ENCODE peak calls at places on chromosome 21, in nine cellular contexts. H is heart right ventricle, R is IMR-90, E is ovary, I is body of pancreas, K is Panc1, W is pancreas, Q is adipocyte, F is HAP-1. A is an unnamed sample.

GRCh38 chr21:35398366-35398982 is 349.4 kb upstream of the RUNX1 start:
- DNase-seq in H (no peak), R (peak; percentile 15), E (no peak), I (no peak), K (peak; percentile 24), W (no peak), Q (peak; percentile 58), F (no peak), A (no peak)

GRCh38 chr21:17931080-17931479 is 111.9 kb upstream of the C21orf91 start:
- DNase-seq in H (no peak), R (no peak), E (no peak), I (no peak), K (no peak), W (no peak), Q (no peak), F (no peak), A (peak; percentile 72)

GRCh38 chr21:45447821-45448220 is 42.9 kb downstream of the COL18A1 start:
- DNase-seq in H (no peak), R (no peak), E (no peak), I (no peak), K (no peak), W (no peak), Q (no peak), F (no peak), A (no peak)

GRCh38 chr21:14943636-14944035 is 121.2 kb downstream of the NRIP1 start:
- DNase-seq in H (no peak), R (peak; percentile 49), E (no peak), I (no peak), K (no peak), W (no peak), Q (peak; percentile 38), F (no peak), A (no peak)

GRCh38 chr21:46552274-46552673 is 52.6 kb downstream of the S100B start:
- DNase-seq in H (no peak), R (no peak), E (no peak), I (no peak), K (no peak), W (no peak), Q (no peak), F (no peak), A (no peak)

GRCh38 chr21:46050651-46051378 is 47.1 kb upstream of the COL6A2 start:
- DNase-seq in H (no peak), R (no peak), E (peak; percentile 42), I (no peak), K (no peak), W (no peak), Q (no peak), F (no peak), A (no peak)

GRCh38 chr21:43292041-43292865 is 123.4 kb downstream of the CRYAA start:
- DNase-seq in H (no peak), R (no peak), E (no peak), I (no peak), K (no peak), W (no peak), Q (no peak), F (no peak), A (no peak)

GRCh38 chr21:35326677-35327076 is 277.6 kb upstream of the RUNX1 start:
- DNase-seq in H (no peak), R (peak; percentile 18), E (no peak), I (no peak), K (no peak), W (no peak), Q (peak; percentile 16), F (no peak), A (no peak)

GRCh38 chr21:45341779-45342178 is 54.1 kb upstream of the POFUT2 start:
- DNase-seq in H (no peak), R (no peak), E (no peak), I (peak; percentile 50), K (no peak), W (no peak), Q (no peak), F (no peak), A (no peak)

GRCh38 chr21:32562915-32563314 is 22.4 kb downstream of the TCP10L start:
- DNase-seq in H (no peak), R (no peak), E (no peak), I (no peak), K (no peak), W (no peak), Q (no peak), F (no peak), A (no peak)

GRCh38 chr21:46142581-46143473 is 12.6 kb downstream of the FTCD start:
- DNase-seq in H (peak; percentile 11), R (no peak), E (peak; percentile 21), I (no peak), K (no peak), W (no peak), Q (no peak), F (no peak), A (no peak)

GRCh38 chr21:26912466-26912865 is 54.4 kb downstream of the ADAMTS5 start:
- DNase-seq in H (no peak), R (no peak), E (no peak), I (no peak), K (no peak), W (no peak), Q (no peak), F (peak; percentile 52), A (no peak)

GRCh38 chr21:44658913-44659595 is 1.3 kb downstream of the KRTAP12-3 start:
- DNase-seq in H (no peak), R (no peak), E (no peak), I (no peak), K (no peak), W (no peak), Q (no peak), F (no peak), A (no peak)

GRCh38 chr21:28944296-28944695 is 48.4 kb downstream of the LTN1 start:
- DNase-seq in H (no peak), R (peak; percentile 15), E (no peak), I (no peak), K (no peak), W (no peak), Q (peak; percentile 42), F (no peak), A (no peak)

GRCh38 chr21:26448751-26449150 is 124.3 kb downstream of the CYYR1 start:
- DNase-seq in H (no peak), R (no peak), E (no peak), I (no peak), K (no peak), W (no peak), Q (no peak), F (no peak), A (no peak)

GRCh38 chr21:25370311-25370744 is 237.0 kb downstream of the MRPL39 start:
- DNase-seq in H (no peak), R (peak; percentile 99), E (no peak), I (peak; percentile 56), K (peak; percentile 57), W (peak; percentile 39), Q (peak; percentile 82), F (no peak), A (no peak)

GRCh38 chr21:27424601-27425000 is 457.7 kb upstream of the ADAMTS5 start:
- DNase-seq in H (no peak), R (peak; percentile 34), E (no peak), I (no peak), K (no peak), W (no peak), Q (no peak), F (no peak), A (no peak)

GRCh38 chr21:31501921-31502320 is 157.6 kb upstream of the SOD1 start:
- DNase-seq in H (no peak), R (no peak), E (no peak), I (no peak), K (no peak), W (no peak), Q (no peak), F (no peak), A (no peak)

GRCh38 chr21:44892536-44893277 is 19.2 kb upstream of the PTTG1IP start:
- DNase-seq in H (peak; percentile 74), R (peak; percentile 19), E (peak; percentile 46), I (peak; percentile 60), K (no peak), W (peak; percentile 56), Q (peak; percentile 74), F (no peak), A (peak; percentile 72)

GRCh38 chr21:45778686-45779085 is 135.2 kb downstream of the PCBP3 start:
- DNase-seq in H (no peak), R (no peak), E (no peak), I (no peak), K (no peak), W (no peak), Q (no peak), F (no peak), A (no peak)

GRCh38 chr21:45220106-45220505 is 67.6 kb downstream of the POFUT2 start:
- DNase-seq in H (no peak), R (peak; percentile 6), E (peak; percentile 58), I (no peak), K (no peak), W (no peak), Q (peak; percentile 73), F (no peak), A (no peak)

GRCh38 chr21:44347911-44348451 is 5.4 kb upstream of the TRPM2 start:
- DNase-seq in H (no peak), R (no peak), E (no peak), I (no peak), K (no peak), W (no peak), Q (no peak), F (no peak), A (no peak)

GRCh38 chr21:41321908-41322495 is 5.4 kb downstream of the FAM3B start:
- DNase-seq in H (no peak), R (no peak), E (no peak), I (peak; percentile 68), K (no peak), W (peak; percentile 60), Q (no peak), F (no peak), A (peak; percentile 26)
- H3K4me1 ChIP-seq in H (peaks cover under 1% of the 10 kb centered on the region), R (no peaks in the 10 kb centered on the region), E (no peaks in the 10 kb centered on the region), I (peaks cover 97% of the 10 kb centered on the region), K (no peaks in the 10 kb centered on the region), W (peaks cover 67% of the 10 kb centered on the region), Q (no peaks in the 10 kb centered on the region), F (no peaks in the 10 kb centered on the region), A (peaks cover 54% of the 10 kb centered on the region)

GRCh38 chr21:39095681-39096080 is 87.6 kb downstream of the PSMG1 start:
- DNase-seq in H (no peak), R (no peak), E (no peak), I (no peak), K (no peak), W (no peak), Q (no peak), F (no peak), A (no peak)
- H3K4me1 ChIP-seq in H (peaks cover 44% of the 10 kb centered on the region), R (peaks cover 10% of the 10 kb centered on the region), E (no peaks in the 10 kb centered on the region), I (no peaks in the 10 kb centered on the region), K (no peaks in the 10 kb centered on the region), W (no peaks in the 10 kb centered on the region), Q (peaks cover 12% of the 10 kb centered on the region), F (no peaks in the 10 kb centered on the region), A (no peaks in the 10 kb centered on the region)

DNA sequence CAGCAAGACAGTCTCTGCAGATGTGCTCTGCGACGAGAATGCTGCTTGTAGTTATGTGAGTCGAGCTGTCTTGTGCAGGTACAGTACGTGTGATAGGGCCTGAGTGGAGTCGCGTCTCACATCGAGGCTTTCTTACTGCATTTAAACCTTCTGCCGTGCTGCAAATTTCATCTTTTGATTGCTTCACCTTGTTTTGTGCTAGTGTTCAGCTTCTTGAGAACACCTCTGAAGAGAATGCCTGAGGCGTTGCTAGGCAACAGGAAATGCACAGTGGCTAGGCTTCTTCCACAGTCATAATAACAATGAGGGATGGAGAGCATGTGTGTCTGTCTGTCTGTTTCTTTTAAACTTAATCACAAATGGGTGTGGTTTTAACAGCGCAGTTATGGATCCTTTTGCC is 52.9 kb downstream of the MRPS6 start:
- DNase-seq in H (no peak), R (peak; percentile 53), E (no peak), I (no peak), K (no peak), W (no peak), Q (no peak), F (peak; percentile 35), A (no peak)
- H3K4me1 ChIP-seq in H (peaks cover 51% of the 10 kb centered on the region), R (peaks cover 28% of the 10 kb centered on the region), E (peaks cover 24% of the 10 kb centered on the region), I (peaks cover 39% of the 10 kb centered on the region), K (peaks cover 48% of the 10 kb centered on the region), W (peaks cover 25% of the 10 kb centered on the region), Q (peaks cover 38% of the 10 kb centered on the region), F (peaks cover 26% of the 10 kb centered on the region), A (peaks cover 20% of the 10 kb centered on the region)

GRCh38 chr21:37435719-37436118 is 69.1 kb downstream of the DYRK1A start:
- DNase-seq in H (no peak), R (no peak), E (no peak), I (no peak), K (no peak), W (no peak), Q (no peak), F (no peak), A (no peak)
- H3K4me1 ChIP-seq in H (peaks cover 87% of the 10 kb centered on the region), R (peaks cover 2% of the 10 kb centered on the region), E (peaks cover 8% of the 10 kb centered on the region), I (peaks cover 31% of the 10 kb centered on the region), K (peaks cover 5% of the 10 kb centered on the region), W (peaks cover 21% of the 10 kb centered on the region), Q (peaks cover 44% of the 10 kb centered on the region), F (peaks cover 14% of the 10 kb centered on the region), A (no peaks in the 10 kb centered on the region)

A was measured in OCI-LY7.